ENCODE peak calls at places on chromosomes 7 and 10, in six cellular contexts. Q, H, O, S, U and T are unnamed samples.

GRCh38 chr7:52309631-52310030 is 725.8 kb upstream of the POM121L12 start:
- DNase-seq in U (no peak), H (no peak), S (no peak), O (no peak), Q (no peak), T (no peak)

GRCh38 chr10:89175821-89176220 is 31.3 kb downstream of the CH25H start:
- DNase-seq in O (no peak), U (no peak), S (no peak), H (no peak), Q (no peak), T (no peak)

GRCh38 chr7:128404826-128405344 is 4.9 kb downstream of the IMPDH1 start:
- DNase-seq in H (no peak), Q (no peak), U (peak; percentile 21), S (peak; percentile 82), O (no peak), T (no peak)

GRCh38 chr7:5282464-5283316 is at the start of gene SLC29A4:
- DNase-seq in O (no peak), U (peak; percentile 55), S (peak; percentile 87), H (no peak), Q (peak; percentile 13), T (no peak)

GRCh38 chr10:126215767-126216166 is 172.5 kb downstream of the ADAM12 start:
- DNase-seq in H (no peak), Q (no peak), U (no peak), S (no peak), O (no peak), T (no peak)

GRCh38 chr7:105837765-105838241 is 38.6 kb downstream of the ATXN7L1 start:
- DNase-seq in O (no peak), S (no peak), H (no peak), Q (no peak), U (no peak), T (no peak)

GRCh38 chr7:7157887-7158271 is 24.5 kb upstream of the C1GALT1 start:
- DNase-seq in Q (no peak), S (no peak), U (no peak), O (no peak), H (no peak), T (no peak)

GRCh38 chr10:76973091-76973514 is 664.5 kb downstream of the KCNMA1 start:
- DNase-seq in S (no peak), U (no peak), Q (no peak), H (no peak), O (no peak), T (no peak)

GRCh38 chr10:79088176-79088575 is 19.4 kb downstream of the ZMIZ1 start:
- DNase-seq in U (no peak), S (no peak), O (no peak), H (no peak), Q (no peak), T (peak; percentile 94)

DNA sequence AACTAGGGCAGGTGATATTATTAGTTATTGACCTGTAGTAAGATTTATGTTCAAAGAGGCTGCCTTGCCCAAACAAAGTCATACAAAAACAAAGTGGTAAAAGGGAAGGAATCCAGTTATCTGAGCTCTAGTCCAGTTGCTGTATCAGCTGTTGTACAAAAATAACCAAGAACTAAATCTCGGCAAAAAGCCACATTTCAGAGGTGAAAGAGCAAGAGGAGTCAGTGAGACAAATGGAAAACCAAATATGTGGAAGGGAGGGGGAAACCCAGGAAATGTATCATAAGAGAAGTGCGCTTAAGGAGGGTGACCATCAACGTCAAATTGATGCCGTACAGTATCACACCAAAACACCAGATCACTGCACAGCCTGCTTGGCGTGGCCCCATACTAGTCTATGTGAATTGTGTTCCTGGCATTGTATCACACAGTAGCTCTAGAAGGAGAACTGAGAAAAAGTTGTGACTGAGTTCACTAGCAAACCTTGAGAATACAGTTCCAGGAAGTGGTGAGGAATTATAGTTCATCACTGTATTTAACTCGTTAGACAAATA is 6.4 kb downstream of the AGBL3 start:
- DNase-seq in O (no peak), Q (no peak), H (peak; percentile 96), S (no peak), U (no peak), T (no peak)
- TF ChIP-seq JUND in O (no peak), Q (no peak), H (no peak), S (no peak), U (no peak), T (no peak)

GRCh38 chr7:151304856-151305255 is 36.8 kb upstream of the NUB1 start:
- DNase-seq in O (no peak), S (no peak), H (no peak), Q (no peak), U (peak; percentile 16), T (no peak)
- TF ChIP-seq JUND in O (no peak), S (no peak), H (no peak), Q (no peak), U (no peak), T (no peak)

GRCh38 chr7:22178735-22179134 is 178.2 kb downstream of the RAPGEF5 start:
- DNase-seq in U (no peak), Q (no peak), S (no peak), H (no peak), O (no peak), T (no peak)

GRCh38 chr7:22176791-22177412 is 180.1 kb downstream of the RAPGEF5 start:
- DNase-seq in O (no peak), S (no peak), U (no peak), Q (no peak), H (no peak), T (no peak)

GRCh38 chr7:22183522-22184280 is 173.3 kb downstream of the RAPGEF5 start:
- DNase-seq in O (no peak), H (no peak), Q (no peak), U (no peak), S (no peak), T (no peak)

GRCh38 chr7:22182139-22182538 is 174.8 kb downstream of the RAPGEF5 start:
- DNase-seq in Q (no peak), S (no peak), U (no peak), H (no peak), O (no peak), T (no peak)

DNA sequence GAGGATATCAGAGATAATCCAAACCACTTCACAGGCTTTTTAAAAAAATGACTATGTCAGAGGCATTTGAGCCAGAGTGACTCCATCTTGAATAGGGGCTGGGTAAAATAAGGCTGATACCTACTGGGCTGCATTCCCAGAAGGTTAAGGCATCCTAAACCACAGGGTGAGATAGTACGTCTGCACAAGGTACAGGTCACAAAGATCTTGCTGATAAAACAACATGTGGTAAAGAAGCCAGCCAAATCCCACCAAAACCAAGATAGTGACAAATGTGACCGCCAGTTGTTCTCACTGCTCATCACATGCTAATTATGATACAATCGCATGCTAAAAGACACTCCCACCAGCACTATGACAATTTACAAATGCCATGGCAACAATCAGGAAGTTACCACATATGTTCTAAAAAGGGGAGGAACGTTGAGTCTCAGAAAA is 177.5 kb downstream of the RAPGEF5 start:
- DNase-seq in U (peak; percentile 8), Q (no peak), O (no peak), H (no peak), S (no peak), T (no peak)
- TF ChIP-seq JUND in U (no peak), Q (no peak), O (no peak), H (no peak), S (no peak), T (no peak)

GRCh38 chr7:16644987-16645592 is 464 bp downstream of the ANKMY2 start:
- DNase-seq in U (no peak), Q (no peak), O (no peak), H (no peak), S (peak; percentile 85), T (no peak)
- TF ChIP-seq JUND in U (no peak), Q (no peak), O (no peak), H (no peak), S (no peak), T (no peak)

GRCh38 chr7:114885836-114886235 is 36.1 kb upstream of the MDFIC start:
- DNase-seq in S (no peak), O (no peak), U (no peak), Q (no peak), H (no peak), T (no peak)
- TF ChIP-seq JUND in S (peak; percentile 69), O (no peak), U (no peak), Q (peak; percentile 37), H (no peak), T (no peak)

GRCh38 chr10:71077143-71077581 is 135.2 kb upstream of the UNC5B start:
- DNase-seq in H (no peak), S (peak; percentile 41), O (no peak), Q (no peak), U (no peak), T (no peak)
- TF ChIP-seq JUND in H (no peak), S (no peak), O (no peak), Q (no peak), U (no peak), T (no peak)

DNA sequence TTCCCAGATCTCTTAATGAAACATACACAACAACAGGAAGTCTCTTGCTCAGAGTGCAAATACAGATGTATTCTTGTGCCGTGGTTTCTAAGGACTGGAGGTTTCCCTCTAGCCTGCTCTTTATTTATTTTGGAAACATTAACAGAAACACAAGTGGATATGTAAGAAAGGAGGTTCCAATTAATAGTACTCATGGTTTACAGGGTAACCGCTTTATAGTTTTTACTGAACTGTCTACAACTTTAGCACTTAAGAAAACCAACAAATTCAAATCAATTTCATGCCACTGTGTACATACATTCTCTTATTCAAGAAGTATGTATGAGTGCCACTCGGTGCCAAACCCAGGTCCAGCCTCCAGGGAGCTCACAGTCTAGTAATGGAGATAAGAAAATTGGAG is 175.9 kb upstream of the AKR1E2 start:
- DNase-seq in S (no peak), H (no peak), Q (no peak), O (no peak), U (no peak), T (no peak)
- TF ChIP-seq JUND in S (no peak), H (no peak), Q (no peak), O (no peak), U (no peak), T (no peak)

GRCh38 chr7:137439829-137440433 is 96.4 kb upstream of the PTN start:
- DNase-seq in Q (no peak), U (no peak), S (no peak), H (no peak), O (no peak), T (no peak)
- TF ChIP-seq JUND in Q (no peak), U (no peak), S (no peak), H (no peak), O (no peak), T (no peak)